ENCODE peak calls at places on chromosomes 11 and 22, in five cellular contexts. H, C, O, Q and G are unnamed samples.

GRCh38 chr11:70203749-70204465 is 811 bp downstream of the FADD start:
- DNase-seq in H (peak), O (peak), Q (peak), C (no peak), G (peak)

GRCh38 chr22:49545606-49546005 is 282.1 kb downstream of the BRD1 start:
- DNase-seq in C (no peak), H (no peak), O (no peak), Q (no peak), G (no peak)

GRCh38 chr11:120068114-120068573 is 69.8 kb downstream of the TRIM29 start:
- DNase-seq in O (no peak), Q (no peak), C (no peak), H (no peak), G (peak)

GRCh38 chr11:2139118-2139490 is at the start of gene IGF2:
- DNase-seq in H (no peak), Q (peak), C (no peak), O (no peak), G (peak)

GRCh38 chr22:38203855-38204497 is 2.2 kb downstream of the MAFF start:
- DNase-seq in H (no peak), Q (no peak), O (no peak), C (no peak), G (no peak)

GRCh38 chr22:36104435-36104834 is 56.1 kb downstream of the APOL3 start:
- DNase-seq in C (no peak), Q (no peak), O (no peak), H (no peak), G (no peak)

GRCh38 chr11:61157743-61158142 is 3.5 kb downstream of the VPS37C start:
- DNase-seq in C (no peak), O (no peak), Q (no peak), H (no peak), G (no peak)

GRCh38 chr11:122804161-122804560 is 34.1 kb upstream of the CRTAM start:
- DNase-seq in Q (no peak), H (no peak), C (no peak), O (no peak), G (no peak)

GRCh38 chr11:132056689-132057088 is 686.3 kb downstream of the NTM start:
- DNase-seq in H (no peak), Q (no peak), C (no peak), O (no peak), G (peak)

GRCh38 chr22:41524283-41524682 is 20.0 kb downstream of the POLR3H start:
- DNase-seq in Q (no peak), H (no peak), C (no peak), O (no peak), G (no peak)